ENCODE peak calls at places on chromosomes 16 and 17, in five cellular contexts. One of them, this sample, is unnamed.

GRCh38 chr17:50957600-50958575 is 91.7 kb upstream of the TOB1 start:
- DNase-seq in EH: no peak
- DNase-seq in EL: no peak
- DNase-seq in smooth muscle cell of the brain vasculature: no peak
- DNase-seq in WERI-Rb-1: no peak
- DNase-seq in this sample: no peak

GRCh38 chr16:85455534-85455933 is 157.6 kb upstream of the GSE1 start:
- DNase-seq in EH: no peak
- DNase-seq in EL: no peak
- DNase-seq in smooth muscle cell of the brain vasculature: no peak
- DNase-seq in WERI-Rb-1: no peak
- DNase-seq in this sample: no peak

GRCh38 chr16:868386-868755 is 67.8 kb upstream of the GNG13 start:
- DNase-seq in EH: no peak
- DNase-seq in EL: no peak
- DNase-seq in smooth muscle cell of the brain vasculature: no peak
- DNase-seq in WERI-Rb-1: no peak
- DNase-seq in this sample: no peak

GRCh38 chr16:78584991-78585390 is 485.5 kb downstream of the WWOX start:
- DNase-seq in EH: no peak
- DNase-seq in EL: no peak
- DNase-seq in smooth muscle cell of the brain vasculature: no peak
- DNase-seq in WERI-Rb-1: no peak
- DNase-seq in this sample: no peak

GRCh38 chr17:269616-270514 is 82.7 kb downstream of the RPH3AL start:
- DNase-seq in EH: no peak
- DNase-seq in EL: no peak
- DNase-seq in smooth muscle cell of the brain vasculature: no peak
- DNase-seq in WERI-Rb-1: peak; percentile 9
- DNase-seq in this sample: peak; percentile 30

GRCh38 chr16:23131841-23132576 is 17.2 kb downstream of the USP31 start:
- DNase-seq in EH: peak; percentile 22
- DNase-seq in EL: no peak
- DNase-seq in smooth muscle cell of the brain vasculature: no peak
- DNase-seq in WERI-Rb-1: no peak
- DNase-seq in this sample: peak; percentile 78

GRCh38 chr16:29025735-29026134 is 40.9 kb downstream of the LAT start:
- DNase-seq in EH: no peak
- DNase-seq in EL: no peak
- DNase-seq in smooth muscle cell of the brain vasculature: no peak
- DNase-seq in WERI-Rb-1: no peak
- DNase-seq in this sample: no peak

GRCh38 chr17:75689441-75689873 is 22.3 kb downstream of the SAP30BP start:
- DNase-seq in EH: peak; percentile 23
- DNase-seq in EL: peak; percentile 42
- DNase-seq in smooth muscle cell of the brain vasculature: no peak
- DNase-seq in WERI-Rb-1: no peak
- DNase-seq in this sample: no peak

GRCh38 chr17:76772842-76773521 is 35.1 kb downstream of the MFSD11 start:
- DNase-seq in EH: peak; percentile 93
- DNase-seq in EL: peak; percentile 91
- DNase-seq in smooth muscle cell of the brain vasculature: no peak
- DNase-seq in WERI-Rb-1: peak; percentile 92
- DNase-seq in this sample: no peak

GRCh38 chr16:68893710-68894705 is 50.7 kb downstream of the TANGO6 start:
- DNase-seq in EH: peak; percentile 46
- DNase-seq in EL: no peak
- DNase-seq in smooth muscle cell of the brain vasculature: no peak
- DNase-seq in WERI-Rb-1: peak; percentile 55
- DNase-seq in this sample: no peak

GRCh38 chr17:41645371-41646063 is 21.1 kb upstream of the KRT17 start:
- DNase-seq in EH: peak; percentile 81
- DNase-seq in EL: peak; percentile 65
- DNase-seq in smooth muscle cell of the brain vasculature: no peak
- DNase-seq in WERI-Rb-1: no peak
- DNase-seq in this sample: peak; percentile 45

GRCh38 chr16:79653337-79654000 is 52.9 kb upstream of the MAF start:
- DNase-seq in EH: no peak
- DNase-seq in EL: no peak
- DNase-seq in smooth muscle cell of the brain vasculature: no peak
- DNase-seq in WERI-Rb-1: no peak
- DNase-seq in this sample: peak; percentile 5

This sample was measured in Ammon's horn.